ENCODE peak calls at places on chromosomes 6 and 20, in nine cellular contexts. One of them, this sample, is unnamed.

GRCh38 chr6:38353310-38354032 is 286.3 kb downstream of the BTBD9 start:
- DNase-seq in H1: no peak
- DNase-seq in foreskin fibroblast: no peak
- DNase-seq in heart right ventricle: no peak
- DNase-seq in nephron progenitor cell: no peak
- DNase-seq in HepG2: no peak
- DNase-seq in left ventricle myocardium inferior: no peak
- DNase-seq in spleen: no peak
- DNase-seq in RWPE1: no peak
- DNase-seq in this sample: no peak

GRCh38 chr6:54697423-54697822 is 149.1 kb upstream of the FAM83B start:
- DNase-seq in H1: no peak
- DNase-seq in foreskin fibroblast: peak; percentile 39
- DNase-seq in heart right ventricle: no peak
- DNase-seq in nephron progenitor cell: no peak
- DNase-seq in HepG2: no peak
- DNase-seq in left ventricle myocardium inferior: no peak
- DNase-seq in spleen: no peak
- DNase-seq in RWPE1: peak; percentile 5
- DNase-seq in this sample: no peak

GRCh38 chr6:15872252-15873103 is 209.7 kb upstream of the DTNBP1 start:
- DNase-seq in H1: no peak
- DNase-seq in foreskin fibroblast: peak; percentile 82
- DNase-seq in heart right ventricle: no peak
- DNase-seq in nephron progenitor cell: no peak
- DNase-seq in HepG2: no peak
- DNase-seq in left ventricle myocardium inferior: no peak
- DNase-seq in spleen: no peak
- DNase-seq in RWPE1: no peak
- DNase-seq in this sample: no peak

GRCh38 chr6:44542401-44543116 is 155.1 kb downstream of the CDC5L start:
- DNase-seq in H1: peak; percentile 59
- DNase-seq in foreskin fibroblast: peak; percentile 36
- DNase-seq in heart right ventricle: no peak
- DNase-seq in nephron progenitor cell: no peak
- DNase-seq in HepG2: no peak
- DNase-seq in left ventricle myocardium inferior: no peak
- DNase-seq in spleen: no peak
- DNase-seq in RWPE1: no peak
- DNase-seq in this sample: no peak

GRCh38 chr6:137157601-137158000 is 15.8 kb downstream of the IL22RA2 start:
- DNase-seq in H1: no peak
- DNase-seq in foreskin fibroblast: peak; percentile 4
- DNase-seq in heart right ventricle: no peak
- DNase-seq in nephron progenitor cell: no peak
- DNase-seq in HepG2: no peak
- DNase-seq in left ventricle myocardium inferior: no peak
- DNase-seq in spleen: no peak
- DNase-seq in RWPE1: peak; percentile 69
- DNase-seq in this sample: no peak

GRCh38 chr20:13119583-13119982 is 101.5 kb upstream of the ISM1 start:
- DNase-seq in H1: no peak
- DNase-seq in foreskin fibroblast: peak; percentile 85
- DNase-seq in heart right ventricle: peak; percentile 40
- DNase-seq in nephron progenitor cell: peak; percentile 47
- DNase-seq in HepG2: peak; percentile 84
- DNase-seq in left ventricle myocardium inferior: no peak
- DNase-seq in spleen: no peak
- DNase-seq in RWPE1: peak; percentile 46
- DNase-seq in this sample: no peak

GRCh38 chr6:116327803-116328527 is 42.8 kb upstream of the DSE start:
- DNase-seq in H1: no peak
- DNase-seq in foreskin fibroblast: no peak
- DNase-seq in heart right ventricle: no peak
- DNase-seq in nephron progenitor cell: no peak
- DNase-seq in HepG2: no peak
- DNase-seq in left ventricle myocardium inferior: no peak
- DNase-seq in spleen: no peak
- DNase-seq in RWPE1: no peak
- DNase-seq in this sample: no peak

GRCh38 chr6:108609276-108609769 is 48.6 kb downstream of the FOXO3 start:
- DNase-seq in H1: no peak
- DNase-seq in foreskin fibroblast: peak; percentile 76
- DNase-seq in heart right ventricle: no peak
- DNase-seq in nephron progenitor cell: no peak
- DNase-seq in HepG2: no peak
- DNase-seq in left ventricle myocardium inferior: no peak
- DNase-seq in spleen: no peak
- DNase-seq in RWPE1: no peak
- DNase-seq in this sample: no peak

GRCh38 chr6:13013681-13014550 is 297.3 kb downstream of the PHACTR1 start:
- DNase-seq in H1: peak; percentile 72
- DNase-seq in foreskin fibroblast: peak; percentile 62
- DNase-seq in heart right ventricle: peak; percentile 12
- DNase-seq in nephron progenitor cell: peak; percentile 63
- DNase-seq in HepG2: no peak
- DNase-seq in left ventricle myocardium inferior: peak; percentile 19
- DNase-seq in spleen: peak; percentile 77
- DNase-seq in RWPE1: no peak
- DNase-seq in this sample: no peak

GRCh38 chr6:56714982-56715456 is 72.3 kb upstream of the DST start:
- DNase-seq in H1: no peak
- DNase-seq in foreskin fibroblast: peak; percentile 93
- DNase-seq in heart right ventricle: no peak
- DNase-seq in nephron progenitor cell: no peak
- DNase-seq in HepG2: peak; percentile 81
- DNase-seq in left ventricle myocardium inferior: no peak
- DNase-seq in spleen: no peak
- DNase-seq in RWPE1: peak; percentile 73
- DNase-seq in this sample: no peak

GRCh38 chr20:47465335-47466090 is 36.2 kb upstream of the NCOA3 start:
- DNase-seq in H1: no peak
- DNase-seq in foreskin fibroblast: peak; percentile 10
- DNase-seq in heart right ventricle: no peak
- DNase-seq in nephron progenitor cell: no peak
- DNase-seq in HepG2: no peak
- DNase-seq in left ventricle myocardium inferior: no peak
- DNase-seq in spleen: no peak
- DNase-seq in RWPE1: no peak
- DNase-seq in this sample: no peak

GRCh38 chr6:170177383-170178265 is 113.3 kb downstream of the DLL1 start:
- DNase-seq in H1: peak; percentile 43
- DNase-seq in foreskin fibroblast: no peak
- DNase-seq in heart right ventricle: no peak
- DNase-seq in nephron progenitor cell: no peak
- DNase-seq in HepG2: no peak
- DNase-seq in left ventricle myocardium inferior: peak; percentile 13
- DNase-seq in spleen: peak; percentile 76
- DNase-seq in RWPE1: no peak
- DNase-seq in this sample: peak; percentile 31

GRCh38 chr20:59939879-59940128 is 301 bp downstream of the PPP1R3D start:
- DNase-seq in H1: no peak
- DNase-seq in foreskin fibroblast: peak; percentile 45
- DNase-seq in heart right ventricle: no peak
- DNase-seq in nephron progenitor cell: no peak
- DNase-seq in HepG2: no peak
- DNase-seq in left ventricle myocardium inferior: peak; percentile 52
- DNase-seq in spleen: peak; percentile 93
- DNase-seq in RWPE1: no peak
- DNase-seq in this sample: peak; percentile 21

GRCh38 chr6:169638915-169639314 is 62.9 kb downstream of the WDR27 start:
- DNase-seq in H1: no peak
- DNase-seq in foreskin fibroblast: no peak
- DNase-seq in heart right ventricle: no peak
- DNase-seq in nephron progenitor cell: no peak
- DNase-seq in HepG2: no peak
- DNase-seq in left ventricle myocardium inferior: no peak
- DNase-seq in spleen: no peak
- DNase-seq in RWPE1: no peak
- DNase-seq in this sample: no peak

GRCh38 chr20:32583581-32584045 is 1.5 kb downstream of the NOL4L start:
- DNase-seq in H1: no peak
- DNase-seq in foreskin fibroblast: no peak
- DNase-seq in heart right ventricle: no peak
- DNase-seq in nephron progenitor cell: peak; percentile 49
- DNase-seq in HepG2: no peak
- DNase-seq in left ventricle myocardium inferior: no peak
- DNase-seq in spleen: no peak
- DNase-seq in RWPE1: no peak
- DNase-seq in this sample: no peak

GRCh38 chr6:36436466-36436865 is 6.2 kb downstream of the PXT1 start:
- DNase-seq in H1: no peak
- DNase-seq in foreskin fibroblast: peak; percentile 50
- DNase-seq in heart right ventricle: no peak
- DNase-seq in nephron progenitor cell: no peak
- DNase-seq in HepG2: no peak
- DNase-seq in left ventricle myocardium inferior: no peak
- DNase-seq in spleen: no peak
- DNase-seq in RWPE1: no peak
- DNase-seq in this sample: no peak

GRCh38 chr20:44287272-44288097 is 23.5 kb downstream of the FITM2 start:
- DNase-seq in H1: no peak
- DNase-seq in foreskin fibroblast: no peak
- DNase-seq in heart right ventricle: peak; percentile 47
- DNase-seq in nephron progenitor cell: no peak
- DNase-seq in HepG2: peak; percentile 66
- DNase-seq in left ventricle myocardium inferior: peak; percentile 48
- DNase-seq in spleen: no peak
- DNase-seq in RWPE1: no peak
- DNase-seq in this sample: no peak

GRCh38 chr20:2750343-2751251 is 49.8 kb downstream of the CPXM1 start:
- DNase-seq in H1: peak; percentile 80
- DNase-seq in foreskin fibroblast: peak; percentile 70
- DNase-seq in heart right ventricle: no peak
- DNase-seq in nephron progenitor cell: peak; percentile 31
- DNase-seq in HepG2: peak; percentile 59
- DNase-seq in left ventricle myocardium inferior: no peak
- DNase-seq in spleen: peak; percentile 78
- DNase-seq in RWPE1: peak; percentile 36
- DNase-seq in this sample: peak; percentile 15

GRCh38 chr6:907928-908327 is 215.0 kb upstream of the EXOC2 start:
- DNase-seq in H1: no peak
- DNase-seq in foreskin fibroblast: no peak
- DNase-seq in heart right ventricle: no peak
- DNase-seq in nephron progenitor cell: no peak
- DNase-seq in HepG2: no peak
- DNase-seq in left ventricle myocardium inferior: no peak
- DNase-seq in spleen: no peak
- DNase-seq in RWPE1: no peak
- DNase-seq in this sample: no peak

GRCh38 chr20:57851786-57852185 is 142.0 kb upstream of the PMEPA1 start:
- DNase-seq in H1: no peak
- DNase-seq in foreskin fibroblast: no peak
- DNase-seq in heart right ventricle: no peak
- DNase-seq in nephron progenitor cell: no peak
- DNase-seq in HepG2: no peak
- DNase-seq in left ventricle myocardium inferior: no peak
- DNase-seq in spleen: no peak
- DNase-seq in RWPE1: no peak
- DNase-seq in this sample: no peak

GRCh38 chr20:62428396-62429160 is 1.2 kb upstream of the RBBP8NL start:
- DNase-seq in H1: no peak
- DNase-seq in foreskin fibroblast: peak; percentile 9
- DNase-seq in heart right ventricle: no peak
- DNase-seq in nephron progenitor cell: no peak
- DNase-seq in HepG2: no peak
- DNase-seq in left ventricle myocardium inferior: no peak
- DNase-seq in spleen: no peak
- DNase-seq in RWPE1: no peak
- DNase-seq in this sample: no peak
- TF ChIP-seq CTCF in H1: no peak
- TF ChIP-seq CTCF in foreskin fibroblast: no peak
- TF ChIP-seq CTCF in heart right ventricle: no peak
- TF ChIP-seq CTCF in nephron progenitor cell: no peak
- TF ChIP-seq CTCF in HepG2: no peak
- TF ChIP-seq CTCF in left ventricle myocardium inferior: no peak
- TF ChIP-seq CTCF in spleen: no peak
- TF ChIP-seq CTCF in RWPE1: no peak
- TF ChIP-seq CTCF in this sample: no peak

GRCh38 chr20:38514185-38514584 is 41.5 kb downstream of the RALGAPB start:
- DNase-seq in H1: no peak
- DNase-seq in foreskin fibroblast: no peak
- DNase-seq in heart right ventricle: no peak
- DNase-seq in nephron progenitor cell: no peak
- DNase-seq in HepG2: no peak
- DNase-seq in left ventricle myocardium inferior: no peak
- DNase-seq in spleen: no peak
- DNase-seq in RWPE1: no peak
- DNase-seq in this sample: no peak

GRCh38 chr20:38514947-38515346 is 42.3 kb downstream of the RALGAPB start:
- DNase-seq in H1: no peak
- DNase-seq in foreskin fibroblast: no peak
- DNase-seq in heart right ventricle: no peak
- DNase-seq in nephron progenitor cell: no peak
- DNase-seq in HepG2: no peak
- DNase-seq in left ventricle myocardium inferior: no peak
- DNase-seq in spleen: no peak
- DNase-seq in RWPE1: no peak
- DNase-seq in this sample: no peak

GRCh38 chr20:38520261-38520660 is 47.6 kb downstream of the RALGAPB start:
- DNase-seq in H1: no peak
- DNase-seq in foreskin fibroblast: no peak
- DNase-seq in heart right ventricle: no peak
- DNase-seq in nephron progenitor cell: no peak
- DNase-seq in HepG2: no peak
- DNase-seq in left ventricle myocardium inferior: no peak
- DNase-seq in spleen: no peak
- DNase-seq in RWPE1: peak; percentile 57
- DNase-seq in this sample: no peak

GRCh38 chr20:38515631-38516030 is 43.0 kb downstream of the RALGAPB start:
- DNase-seq in H1: no peak
- DNase-seq in foreskin fibroblast: no peak
- DNase-seq in heart right ventricle: no peak
- DNase-seq in nephron progenitor cell: no peak
- DNase-seq in HepG2: no peak
- DNase-seq in left ventricle myocardium inferior: no peak
- DNase-seq in spleen: no peak
- DNase-seq in RWPE1: no peak
- DNase-seq in this sample: no peak
- TF ChIP-seq CTCF in H1: no peak
- TF ChIP-seq CTCF in foreskin fibroblast: no peak
- TF ChIP-seq CTCF in heart right ventricle: no peak
- TF ChIP-seq CTCF in nephron progenitor cell: no peak
- TF ChIP-seq CTCF in HepG2: no peak
- TF ChIP-seq CTCF in left ventricle myocardium inferior: no peak
- TF ChIP-seq CTCF in spleen: no peak
- TF ChIP-seq CTCF in RWPE1: no peak
- TF ChIP-seq CTCF in this sample: no peak

GRCh38 chr6:50093938-50094272 is 44.2 kb upstream of the DEFB112 start:
- DNase-seq in H1: no peak
- DNase-seq in foreskin fibroblast: no peak
- DNase-seq in heart right ventricle: no peak
- DNase-seq in nephron progenitor cell: no peak
- DNase-seq in HepG2: peak; percentile 66
- DNase-seq in left ventricle myocardium inferior: no peak
- DNase-seq in spleen: no peak
- DNase-seq in RWPE1: no peak
- DNase-seq in this sample: no peak
- TF ChIP-seq CTCF in H1: no peak
- TF ChIP-seq CTCF in foreskin fibroblast: no peak
- TF ChIP-seq CTCF in heart right ventricle: no peak
- TF ChIP-seq CTCF in nephron progenitor cell: no peak
- TF ChIP-seq CTCF in HepG2: no peak
- TF ChIP-seq CTCF in left ventricle myocardium inferior: no peak
- TF ChIP-seq CTCF in spleen: no peak
- TF ChIP-seq CTCF in RWPE1: no peak
- TF ChIP-seq CTCF in this sample: no peak

GRCh38 chr20:18252597-18253451 is 35.5 kb upstream of the ZNF133 start:
- DNase-seq in H1: no peak
- DNase-seq in foreskin fibroblast: no peak
- DNase-seq in heart right ventricle: no peak
- DNase-seq in nephron progenitor cell: no peak
- DNase-seq in HepG2: no peak
- DNase-seq in left ventricle myocardium inferior: no peak
- DNase-seq in spleen: no peak
- DNase-seq in RWPE1: peak; percentile 91
- DNase-seq in this sample: no peak
- TF ChIP-seq CTCF in H1: no peak
- TF ChIP-seq CTCF in foreskin fibroblast: no peak
- TF ChIP-seq CTCF in heart right ventricle: no peak
- TF ChIP-seq CTCF in nephron progenitor cell: no peak
- TF ChIP-seq CTCF in HepG2: no peak
- TF ChIP-seq CTCF in left ventricle myocardium inferior: no peak
- TF ChIP-seq CTCF in spleen: no peak
- TF ChIP-seq CTCF in RWPE1: no peak
- TF ChIP-seq CTCF in this sample: no peak